ENCODE peak calls at places on chromosome 4, in seven cellular contexts. Y is M059J; K is NCI-H748 treated with DMSO at 0.1 percent for 48 hours; C is NCI-H1417 treated with DMSO at 0.1 percent for 48 hours; N is mucosa of descending colon; R is SJSA1; X is CD4-positive, CD25-positive, alpha-beta regulatory T cell. B is an unnamed sample.
A peak's percentile ranks its signal among the peaks of the same experiment; 100 is the strongest.

GRCh38 chr4:186260504-186261448 is 5.2 kb upstream of the F11 start:
- DNase-seq in Y (no peak), K (no peak), C (no peak), N (peak; percentile 25), R (no peak), X (no peak), B (no peak)

GRCh38 chr4:76909711-76910110 is 11.8 kb upstream of the SOWAHB start:
- DNase-seq in Y (no peak), K (no peak), C (no peak), N (no peak), R (no peak), X (no peak), B (no peak)

GRCh38 chr4:3413675-3414420 is 27.9 kb upstream of the HGFAC start:
- DNase-seq in Y (no peak), K (no peak), C (no peak), N (no peak), R (no peak), X (no peak), B (no peak)

GRCh38 chr4:2390780-2391490 is 27.5 kb downstream of the ZFYVE28 start:
- DNase-seq in Y (no peak), K (no peak), C (no peak), N (no peak), R (no peak), X (no peak), B (no peak)

GRCh38 chr4:158775091-158775651 is 6.3 kb downstream of the FNIP2 start:
- DNase-seq in Y (peak; percentile 57), K (no peak), C (no peak), N (no peak), R (peak; percentile 56), X (no peak), B (no peak)

GRCh38 chr4:89640620-89641366 is 196.2 kb downstream of the SNCA start:
- DNase-seq in Y (no peak), K (no peak), C (no peak), N (peak; percentile 56), R (no peak), X (no peak), B (no peak)

GRCh38 chr4:55549888-55550287 is 3.2 kb upstream of the CLOCK start:
- DNase-seq in Y (peak; percentile 87), K (no peak), C (no peak), N (no peak), R (peak; percentile 69), X (no peak), B (no peak)

GRCh38 chr4:8044699-8045098 is 105.0 kb upstream of the AFAP1 start:
- DNase-seq in Y (no peak), K (peak; percentile 95), C (peak; percentile 99), N (no peak), R (peak; percentile 37), X (no peak), B (no peak)

GRCh38 chr4:157282019-157282418 is 61.5 kb downstream of the GRIA2 start:
- DNase-seq in Y (no peak), K (no peak), C (no peak), N (no peak), R (no peak), X (no peak), B (no peak)

GRCh38 chr4:3377557-3377956 is 64.2 kb upstream of the HGFAC start:
- DNase-seq in Y (no peak), K (no peak), C (no peak), N (no peak), R (peak; percentile 50), X (no peak), B (no peak)

GRCh38 chr4:53943345-53944085 is 120.9 kb downstream of the CHIC2 start:
- DNase-seq in Y (peak; percentile 88), K (no peak), C (peak; percentile 58), N (no peak), R (peak; percentile 31), X (no peak), B (no peak)

GRCh38 chr4:156946508-156947197 is 24.9 kb downstream of the PDGFC start:
- DNase-seq in Y (peak; percentile 97), K (no peak), C (no peak), N (no peak), R (peak; percentile 89), X (no peak), B (no peak)

GRCh38 chr4:3492741-3493719 is 29.9 kb downstream of the DOK7 start:
- DNase-seq in Y (no peak), K (no peak), C (no peak), N (no peak), R (no peak), X (no peak), B (no peak)

GRCh38 chr4:90293320-90293719 is 166.1 kb downstream of the CCSER1 start:
- DNase-seq in Y (no peak), K (no peak), C (no peak), N (no peak), R (no peak), X (no peak), B (no peak)

GRCh38 chr4:4182835-4183568 is 43.7 kb downstream of the OTOP1 start:
- DNase-seq in Y (no peak), K (no peak), C (no peak), N (peak; percentile 35), R (no peak), X (no peak), B (peak; percentile 48)

GRCh38 chr4:163866728-163867313 is 372.3 kb downstream of the TMA16 start:
- DNase-seq in Y (peak; percentile 76), K (no peak), C (no peak), N (no peak), R (peak; percentile 5), X (no peak), B (no peak)

GRCh38 chr4:28391877-28392276 is 1531.2 kb downstream of the STIM2 start:
- DNase-seq in Y (peak; percentile 16), K (no peak), C (no peak), N (no peak), R (no peak), X (no peak), B (no peak)

GRCh38 chr4:139245590-139245989 is 34.4 kb downstream of the MGARP start:
- DNase-seq in Y (peak; percentile 45), K (no peak), C (no peak), N (no peak), R (no peak), X (no peak), B (no peak)

GRCh38 chr4:71783972-71784371 is at the start of gene GC:
- DNase-seq in Y (no peak), K (no peak), C (no peak), N (no peak), R (no peak), X (no peak), B (no peak)

GRCh38 chr4:10529891-10530786 is 72.9 kb upstream of the ZNF518B start:
- DNase-seq in Y (peak; percentile 77), K (no peak), C (no peak), N (no peak), R (no peak), X (no peak), B (no peak)

GRCh38 chr4:41209187-41209586 is 5.2 kb downstream of the APBB2 start:
- DNase-seq in Y (peak; percentile 47), K (no peak), C (no peak), N (peak; percentile 64), R (no peak), X (no peak), B (no peak)

GRCh38 chr4:176150283-176150682 is 45.1 kb downstream of the SPATA4 start:
- DNase-seq in Y (peak; percentile 51), K (no peak), C (no peak), N (no peak), R (peak; percentile 14), X (no peak), B (no peak)